ENCODE peak calls at places on chromosomes 6 and 20, in four cellular contexts. Q is epithelial cell of esophagus, S is upper lobe of right lung, L is right lobe of liver. U is an unnamed sample.
A peak's percentile ranks its signal among the peaks of the same experiment; 100 is the strongest.

GRCh38 chr6:11354019-11354418 is 121.6 kb upstream of the NEDD9 start:
- DNase-seq in S (no peak), Q (peak; percentile 81), L (no peak), U (no peak)

GRCh38 chr6:7745942-7746341 is 20.0 kb downstream of the BMP6 start:
- DNase-seq in Q (no peak), S (no peak), L (no peak), U (no peak)

GRCh38 chr6:729646-730320 is 36.8 kb upstream of the EXOC2 start:
- DNase-seq in L (no peak), Q (no peak), S (no peak), U (no peak)

GRCh38 chr6:169557887-169558286 is 143.9 kb downstream of the WDR27 start:
- DNase-seq in Q (no peak), S (no peak), L (no peak), U (no peak)

GRCh38 chr6:91716361-91716760 is 1129.5 kb upstream of the MAP3K7 start:
- DNase-seq in Q (no peak), S (no peak), L (no peak), U (no peak)

GRCh38 chr6:71262914-71263313 is 25.7 kb upstream of the OGFRL1 start:
- DNase-seq in Q (no peak), S (no peak), L (no peak), U (no peak)

GRCh38 chr20:32191873-32192272 is 15.7 kb downstream of the PLAGL2 start:
- DNase-seq in S (no peak), Q (no peak), L (no peak), U (no peak)

GRCh38 chr20:50921055-50921454 is 10.2 kb downstream of the ADNP start:
- DNase-seq in L (no peak), S (no peak), Q (peak; percentile 12), U (no peak)

GRCh38 chr6:106748547-106749207 is 119.3 kb downstream of the QRSL1 start:
- DNase-seq in S (no peak), Q (no peak), L (no peak), U (no peak)

GRCh38 chr6:42009844-42010184 is 40.5 kb upstream of the TAF8 start:
- DNase-seq in L (no peak), Q (no peak), S (no peak), U (no peak)

GRCh38 chr20:2984028-2984501 is 59.4 kb upstream of the GNRH2 start:
- DNase-seq in Q (no peak), S (no peak), L (no peak), U (no peak)

GRCh38 chr6:80214436-80215022 is 108.1 kb downstream of the BCKDHB start:
- DNase-seq in Q (peak; percentile 65), L (no peak), S (no peak), U (no peak)

GRCh38 chr20:17806739-17807441 is 107.1 kb downstream of the BANF2 start:
- DNase-seq in Q (no peak), S (no peak), L (peak; percentile 81), U (no peak)

GRCh38 chr6:105320766-105321165 is 82.1 kb downstream of the PREP start:
- DNase-seq in L (no peak), Q (no peak), S (no peak), U (no peak)

GRCh38 chr6:167726043-167726442 is 100.7 kb upstream of the AFDN start:
- DNase-seq in S (no peak), Q (no peak), L (no peak), U (no peak)

GRCh38 chr6:123323419-123324329 is 313.1 kb downstream of the TRDN start:
- DNase-seq in L (no peak), Q (peak; percentile 78), S (no peak), U (no peak)

GRCh38 chr6:26286168-26286854 is 78.7 kb upstream of the BTN3A2 start:
- DNase-seq in L (peak; percentile 62), Q (peak; percentile 66), S (peak; percentile 70), U (no peak)

GRCh38 chr6:62640749-62641148 is 354.7 kb upstream of the KHDRBS2 start:
- DNase-seq in Q (no peak), S (no peak), L (no peak), U (no peak)

GRCh38 chr20:20138301-20139064 is 86.2 kb downstream of the CFAP61 start:
- DNase-seq in Q (no peak), L (no peak), S (no peak), U (no peak)

GRCh38 chr6:19723533-19723932 is 113.6 kb upstream of the ID4 start:
- DNase-seq in S (no peak), L (no peak), Q (peak; percentile 76), U (no peak)

GRCh38 chr20:1841554-1842140 is 53.6 kb upstream of the SIRPA start:
- DNase-seq in Q (peak; percentile 61), L (no peak), S (no peak), U (no peak)

DNA sequence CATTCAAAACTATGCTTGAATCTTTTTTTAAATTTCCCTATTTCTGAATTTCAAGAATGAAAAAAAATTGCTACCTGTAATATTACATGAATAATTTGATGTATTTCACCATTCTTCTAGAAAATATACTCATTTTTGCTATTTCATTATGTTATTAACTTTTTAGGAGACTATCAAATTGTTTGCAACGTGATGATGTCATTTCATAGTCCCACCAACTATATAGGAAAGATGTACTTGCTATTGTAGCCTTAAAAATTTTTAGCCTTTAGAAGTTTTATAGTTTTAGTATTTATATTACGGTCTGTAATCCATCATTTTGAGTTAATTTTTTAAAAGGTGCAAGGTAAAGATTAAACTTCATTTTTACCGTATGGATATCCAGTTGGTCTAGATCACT is 81.4 kb upstream of the AHI1 start:
- DNase-seq in S (no peak), L (no peak), Q (no peak), U (no peak)
- TF ChIP-seq CTCF in S (no peak), L (no peak), Q (no peak), U (no peak)

GRCh38 chr20:36202891-36203338 is 33.4 kb upstream of the AAR2 start:
- DNase-seq in S (peak; percentile 82), Q (peak; percentile 49), L (peak; percentile 75), U (no peak)
- TF ChIP-seq CTCF in S (peak; percentile 97), Q (peak; percentile 98), L (peak; percentile 98), U (peak; percentile 96)

GRCh38 chr6:81465859-81466258 is 286.6 kb downstream of the TENT5A start:
- DNase-seq in Q (peak; percentile 36), L (no peak), S (no peak), U (no peak)
- TF ChIP-seq CTCF in Q (peak; percentile 64), L (peak; percentile 69), S (peak; percentile 32), U (peak; percentile 81)

DNA sequence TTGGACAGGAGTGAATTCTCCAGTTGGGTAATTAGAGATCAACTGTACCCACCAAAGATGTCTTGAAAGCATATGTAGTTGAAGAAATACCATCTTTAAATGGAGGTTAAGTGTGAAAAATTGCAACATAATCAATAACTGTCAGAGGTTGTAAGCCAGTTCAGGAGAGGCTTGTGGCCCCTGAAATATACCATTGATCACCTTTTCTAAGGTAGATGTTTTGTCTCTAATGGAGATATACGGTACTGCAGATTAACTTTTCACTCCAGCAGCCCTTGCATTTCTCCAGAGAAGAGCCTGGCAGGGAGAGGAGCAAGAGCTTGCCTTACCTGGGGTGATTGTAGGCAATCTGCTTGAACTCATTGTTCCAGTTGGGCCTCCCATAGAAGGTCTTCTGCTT is 48.8 kb downstream of the NOX3 start:
- DNase-seq in Q (no peak), L (no peak), S (no peak), U (no peak)
- TF ChIP-seq CTCF in Q (no peak), L (no peak), S (no peak), U (no peak)

DNA sequence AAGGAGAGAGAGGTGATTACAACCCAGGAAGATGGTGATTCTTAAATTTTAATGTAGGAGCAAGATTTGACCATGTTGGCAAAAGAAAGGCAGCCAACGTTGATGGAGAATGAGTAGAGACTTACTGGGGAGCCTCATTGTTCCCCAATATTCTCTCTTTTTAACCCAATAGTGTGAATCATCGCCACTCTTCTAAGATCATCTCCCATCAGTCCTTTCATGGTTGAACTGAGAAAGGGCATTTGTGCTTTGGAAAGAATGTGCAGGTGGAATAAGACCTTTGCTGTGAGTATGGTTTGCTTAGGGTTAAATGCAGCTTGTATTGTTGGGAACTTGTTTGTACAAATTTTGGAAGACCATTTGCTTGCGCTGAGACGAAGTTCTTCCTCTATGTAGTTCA is 231.0 kb downstream of the TBXT start:
- DNase-seq in L (no peak), S (no peak), Q (no peak), U (no peak)
- TF ChIP-seq CTCF in L (no peak), S (no peak), Q (no peak), U (no peak)

U was measured in chondrocyte.